ENCODE peak calls at places on chromosome 15, in seven cellular contexts. One of them, this sample, is unnamed.

GRCh38 chr15:49624046-49624445 is 3.2 kb downstream of the DTWD1 start:
- DNase-seq in iPS DF 6.9: no peak
- DNase-seq in GM23248: peak
- DNase-seq in tibial nerve: no peak
- DNase-seq in OCI-LY7: no peak
- DNase-seq in Peyer's patch: no peak
- DNase-seq in SJSA1: peak
- DNase-seq in this sample: peak

GRCh38 chr15:101126618-101127502 is 125.0 kb downstream of the CHSY1 start:
- DNase-seq in iPS DF 6.9: no peak
- DNase-seq in GM23248: peak
- DNase-seq in tibial nerve: no peak
- DNase-seq in OCI-LY7: no peak
- DNase-seq in Peyer's patch: no peak
- DNase-seq in SJSA1: peak
- DNase-seq in this sample: peak

GRCh38 chr15:90227336-90227735 is 6.4 kb downstream of the CIB1 start:
- DNase-seq in iPS DF 6.9: no peak
- DNase-seq in GM23248: no peak
- DNase-seq in tibial nerve: no peak
- DNase-seq in OCI-LY7: no peak
- DNase-seq in Peyer's patch: no peak
- DNase-seq in SJSA1: no peak
- DNase-seq in this sample: no peak

GRCh38 chr15:96068897-96069296 is 261.6 kb upstream of the NR2F2 start:
- DNase-seq in iPS DF 6.9: no peak
- DNase-seq in GM23248: no peak
- DNase-seq in tibial nerve: no peak
- DNase-seq in OCI-LY7: no peak
- DNase-seq in Peyer's patch: no peak
- DNase-seq in SJSA1: no peak
- DNase-seq in this sample: no peak

GRCh38 chr15:67652586-67652985 is 110.1 kb downstream of the MAP2K5 start:
- DNase-seq in iPS DF 6.9: no peak
- DNase-seq in GM23248: no peak
- DNase-seq in tibial nerve: no peak
- DNase-seq in OCI-LY7: no peak
- DNase-seq in Peyer's patch: no peak
- DNase-seq in SJSA1: no peak
- DNase-seq in this sample: no peak

GRCh38 chr15:90400759-90401314 is 12.8 kb downstream of the IQGAP1 start:
- DNase-seq in iPS DF 6.9: no peak
- DNase-seq in GM23248: peak
- DNase-seq in tibial nerve: peak
- DNase-seq in OCI-LY7: peak
- DNase-seq in Peyer's patch: peak
- DNase-seq in SJSA1: peak
- DNase-seq in this sample: peak

GRCh38 chr15:41790756-41791546 is 16.7 kb downstream of the MAPKBP1 start:
- DNase-seq in iPS DF 6.9: no peak
- DNase-seq in GM23248: peak
- DNase-seq in tibial nerve: no peak
- DNase-seq in OCI-LY7: peak
- DNase-seq in Peyer's patch: no peak
- DNase-seq in SJSA1: peak
- DNase-seq in this sample: peak

GRCh38 chr15:95346856-95347255 is 983.6 kb upstream of the NR2F2 start:
- DNase-seq in iPS DF 6.9: no peak
- DNase-seq in GM23248: no peak
- DNase-seq in tibial nerve: no peak
- DNase-seq in OCI-LY7: no peak
- DNase-seq in Peyer's patch: no peak
- DNase-seq in SJSA1: no peak
- DNase-seq in this sample: no peak

GRCh38 chr15:38991126-38991525 is 426.5 kb upstream of the RASGRP1 start:
- DNase-seq in iPS DF 6.9: peak
- DNase-seq in GM23248: peak
- DNase-seq in tibial nerve: no peak
- DNase-seq in OCI-LY7: no peak
- DNase-seq in Peyer's patch: no peak
- DNase-seq in SJSA1: peak
- DNase-seq in this sample: peak

DNA sequence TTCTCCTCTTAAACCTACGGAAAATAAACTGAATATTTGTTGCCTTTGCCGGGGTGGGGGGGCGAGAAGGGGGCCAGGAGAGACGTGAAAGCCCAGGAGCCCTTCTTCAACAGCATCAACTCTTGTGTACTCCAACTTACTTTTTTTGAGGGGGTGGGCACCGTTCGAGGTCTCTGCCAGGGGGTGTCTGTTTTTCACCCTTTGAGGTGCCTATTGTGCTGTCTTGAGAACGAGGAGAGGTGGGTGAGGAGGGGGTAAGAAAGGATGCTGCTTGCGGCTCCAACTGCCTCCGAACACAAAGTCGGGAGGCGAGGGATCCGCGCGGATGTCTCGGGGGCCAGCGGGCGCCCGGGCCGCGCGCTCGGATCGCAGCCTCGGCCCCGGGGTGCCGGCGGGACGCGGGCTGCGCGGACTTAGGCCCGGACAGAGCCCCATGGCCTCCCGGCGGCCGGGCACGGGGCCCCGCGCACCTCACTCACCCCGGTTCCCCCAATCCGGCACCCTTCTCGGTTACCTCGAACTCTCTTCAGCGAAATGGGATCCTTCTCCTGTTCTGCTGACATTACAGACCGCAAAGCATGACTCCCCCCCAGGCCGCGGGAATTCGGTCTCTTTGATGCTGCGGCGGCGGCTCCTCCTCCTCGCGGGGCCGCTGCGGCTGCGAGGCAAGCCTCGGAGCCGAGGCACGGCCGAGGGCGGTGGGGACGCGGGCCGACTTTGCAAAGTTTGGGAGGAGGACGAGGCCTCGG is 650 bp downstream of the PYGO1 start:
- DNase-seq in iPS DF 6.9: no peak
- DNase-seq in GM23248: peak
- DNase-seq in tibial nerve: peak
- DNase-seq in OCI-LY7: no peak
- DNase-seq in Peyer's patch: no peak
- DNase-seq in SJSA1: peak
- DNase-seq in this sample: peak
- H3K27ac ChIP-seq in iPS DF 6.9: no peak
- H3K27ac ChIP-seq in GM23248: peak
- H3K27ac ChIP-seq in tibial nerve: peak
- H3K27ac ChIP-seq in OCI-LY7: no peak
- H3K27ac ChIP-seq in Peyer's patch: peak
- H3K27ac ChIP-seq in SJSA1: peak
- H3K27ac ChIP-seq in this sample: peak

GRCh38 chr15:40342421-40343313 is 1.9 kb upstream of the CCDC9B start:
- DNase-seq in iPS DF 6.9: no peak
- DNase-seq in GM23248: peak
- DNase-seq in tibial nerve: no peak
- DNase-seq in OCI-LY7: no peak
- DNase-seq in Peyer's patch: no peak
- DNase-seq in SJSA1: no peak
- DNase-seq in this sample: peak
- H3K27ac ChIP-seq in iPS DF 6.9: no peak
- H3K27ac ChIP-seq in GM23248: peak
- H3K27ac ChIP-seq in tibial nerve: peak
- H3K27ac ChIP-seq in OCI-LY7: no peak
- H3K27ac ChIP-seq in Peyer's patch: peak
- H3K27ac ChIP-seq in SJSA1: peak
- H3K27ac ChIP-seq in this sample: peak

DNA sequence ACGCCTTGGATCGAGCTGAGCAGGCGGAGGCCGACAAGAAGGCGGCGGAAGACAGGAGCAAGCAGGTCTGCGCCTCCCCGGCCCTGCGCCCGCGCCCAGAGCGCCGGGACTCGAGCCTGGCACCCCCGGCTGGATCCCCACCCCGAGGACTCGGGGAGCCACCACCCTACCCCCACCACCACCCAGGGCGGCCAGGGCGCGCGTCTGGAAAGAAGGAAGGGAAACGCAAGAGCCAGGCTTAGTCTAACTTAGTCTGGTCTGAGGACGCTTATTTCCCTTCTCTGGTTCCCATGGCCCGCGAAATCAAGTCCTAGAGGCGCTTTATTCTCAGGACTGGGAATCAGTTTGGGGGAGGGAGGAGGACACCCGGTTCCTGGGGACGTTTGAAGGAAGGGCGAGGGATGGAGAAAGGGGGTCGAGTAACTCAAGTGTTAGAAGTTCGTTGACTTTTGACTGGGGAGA is 363 bp downstream of the TPM1 start:
- DNase-seq in iPS DF 6.9: no peak
- DNase-seq in GM23248: peak
- DNase-seq in tibial nerve: no peak
- DNase-seq in OCI-LY7: no peak
- DNase-seq in Peyer's patch: no peak
- DNase-seq in SJSA1: no peak
- DNase-seq in this sample: no peak
- H3K27ac ChIP-seq in iPS DF 6.9: no peak
- H3K27ac ChIP-seq in GM23248: peak
- H3K27ac ChIP-seq in tibial nerve: peak
- H3K27ac ChIP-seq in OCI-LY7: no peak
- H3K27ac ChIP-seq in Peyer's patch: peak
- H3K27ac ChIP-seq in SJSA1: peak
- H3K27ac ChIP-seq in this sample: peak

DNA sequence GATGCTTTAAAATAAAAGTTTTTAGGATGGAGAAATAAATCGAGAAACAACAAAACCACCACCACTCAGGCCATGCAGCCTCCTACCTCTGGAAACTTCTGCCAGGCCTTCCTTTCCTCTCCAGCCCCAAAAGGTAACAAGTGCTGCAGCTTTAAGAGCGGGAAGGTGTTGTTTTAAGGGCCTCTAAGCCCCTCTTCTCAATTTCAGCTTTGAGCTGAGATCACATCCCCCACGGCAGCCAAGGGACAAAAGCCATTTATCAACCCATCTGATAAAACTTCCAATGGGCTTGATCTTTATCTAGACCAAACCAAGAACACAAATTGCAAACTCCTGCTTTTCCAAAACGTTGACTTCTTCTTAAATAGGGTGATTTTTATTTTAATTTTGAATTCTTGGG is 18.1 kb downstream of the RGMA start:
- DNase-seq in iPS DF 6.9: no peak
- DNase-seq in GM23248: no peak
- DNase-seq in tibial nerve: no peak
- DNase-seq in OCI-LY7: no peak
- DNase-seq in Peyer's patch: no peak
- DNase-seq in SJSA1: no peak
- DNase-seq in this sample: no peak
- H3K27ac ChIP-seq in iPS DF 6.9: no peak
- H3K27ac ChIP-seq in GM23248: no peak
- H3K27ac ChIP-seq in tibial nerve: peak
- H3K27ac ChIP-seq in OCI-LY7: no peak
- H3K27ac ChIP-seq in Peyer's patch: no peak
- H3K27ac ChIP-seq in SJSA1: no peak
- H3K27ac ChIP-seq in this sample: no peak

GRCh38 chr15:33064878-33065277 is 129.6 kb downstream of the FMN1 start:
- DNase-seq in iPS DF 6.9: no peak
- DNase-seq in GM23248: peak
- DNase-seq in tibial nerve: no peak
- DNase-seq in OCI-LY7: no peak
- DNase-seq in Peyer's patch: no peak
- DNase-seq in SJSA1: peak
- DNase-seq in this sample: no peak

GRCh38 chr15:33068007-33068441 is 126.5 kb downstream of the FMN1 start:
- DNase-seq in iPS DF 6.9: no peak
- DNase-seq in GM23248: peak
- DNase-seq in tibial nerve: peak
- DNase-seq in OCI-LY7: no peak
- DNase-seq in Peyer's patch: peak
- DNase-seq in SJSA1: peak
- DNase-seq in this sample: peak

GRCh38 chr15:33068531-33068990 is 126.0 kb downstream of the FMN1 start:
- DNase-seq in iPS DF 6.9: no peak
- DNase-seq in GM23248: peak
- DNase-seq in tibial nerve: no peak
- DNase-seq in OCI-LY7: no peak
- DNase-seq in Peyer's patch: no peak
- DNase-seq in SJSA1: peak
- DNase-seq in this sample: peak

GRCh38 chr15:33067456-33067855 is 127.1 kb downstream of the FMN1 start:
- DNase-seq in iPS DF 6.9: no peak
- DNase-seq in GM23248: peak
- DNase-seq in tibial nerve: no peak
- DNase-seq in OCI-LY7: no peak
- DNase-seq in Peyer's patch: no peak
- DNase-seq in SJSA1: no peak
- DNase-seq in this sample: peak

GRCh38 chr15:33066584-33066983 is 127.9 kb downstream of the FMN1 start:
- DNase-seq in iPS DF 6.9: no peak
- DNase-seq in GM23248: no peak
- DNase-seq in tibial nerve: no peak
- DNase-seq in OCI-LY7: no peak
- DNase-seq in Peyer's patch: no peak
- DNase-seq in SJSA1: no peak
- DNase-seq in this sample: no peak
- H3K27ac ChIP-seq in iPS DF 6.9: no peak
- H3K27ac ChIP-seq in GM23248: no peak
- H3K27ac ChIP-seq in tibial nerve: no peak
- H3K27ac ChIP-seq in OCI-LY7: no peak
- H3K27ac ChIP-seq in Peyer's patch: no peak
- H3K27ac ChIP-seq in SJSA1: no peak
- H3K27ac ChIP-seq in this sample: no peak

This sample was measured in mesenchymal stem cell.